ENCODE peak calls at places on chromosomes 12 and 14, in ten cellular contexts. One of them, this sample, is unnamed.

GRCh38 chr14:36028665-36029064 is 147.9 kb downstream of the PTCSC3 start:
- DNase-seq in breast epithelium: no peak
- DNase-seq in esophagus muscularis mucosa: no peak
- DNase-seq in endothelial cell of umbilical vein: no peak
- DNase-seq in K562: no peak
- DNase-seq in transverse colon: no peak
- DNase-seq in sigmoid colon: no peak
- DNase-seq in stomach: no peak
- DNase-seq in HepG2: no peak
- DNase-seq in suprapubic skin: no peak
- DNase-seq in this sample: no peak

GRCh38 chr14:25698111-25698510 is 648.2 kb upstream of the STXBP6 start:
- DNase-seq in breast epithelium: no peak
- DNase-seq in esophagus muscularis mucosa: no peak
- DNase-seq in endothelial cell of umbilical vein: no peak
- DNase-seq in K562: no peak
- DNase-seq in transverse colon: no peak
- DNase-seq in sigmoid colon: no peak
- DNase-seq in stomach: no peak
- DNase-seq in HepG2: no peak
- DNase-seq in suprapubic skin: no peak
- DNase-seq in this sample: no peak

GRCh38 chr12:6277982-6278438 is 32.5 kb upstream of the PLEKHG6 start:
- DNase-seq in breast epithelium: peak
- DNase-seq in esophagus muscularis mucosa: no peak
- DNase-seq in endothelial cell of umbilical vein: no peak
- DNase-seq in K562: no peak
- DNase-seq in transverse colon: peak
- DNase-seq in sigmoid colon: no peak
- DNase-seq in stomach: peak
- DNase-seq in HepG2: no peak
- DNase-seq in suprapubic skin: no peak
- DNase-seq in this sample: no peak

GRCh38 chr12:104549820-104550480 is 93.2 kb downstream of the CHST11 start:
- DNase-seq in breast epithelium: no peak
- DNase-seq in esophagus muscularis mucosa: no peak
- DNase-seq in endothelial cell of umbilical vein: no peak
- DNase-seq in K562: no peak
- DNase-seq in transverse colon: no peak
- DNase-seq in sigmoid colon: no peak
- DNase-seq in stomach: no peak
- DNase-seq in HepG2: no peak
- DNase-seq in suprapubic skin: no peak
- DNase-seq in this sample: no peak

GRCh38 chr12:57896437-57897201 is 44.7 kb upstream of the ATP23 start:
- DNase-seq in breast epithelium: peak
- DNase-seq in esophagus muscularis mucosa: no peak
- DNase-seq in endothelial cell of umbilical vein: peak
- DNase-seq in K562: no peak
- DNase-seq in transverse colon: peak
- DNase-seq in sigmoid colon: peak
- DNase-seq in stomach: peak
- DNase-seq in HepG2: no peak
- DNase-seq in suprapubic skin: peak
- DNase-seq in this sample: no peak

GRCh38 chr12:1204581-1205121 is 213.6 kb downstream of the ERC1 start:
- DNase-seq in breast epithelium: no peak
- DNase-seq in esophagus muscularis mucosa: no peak
- DNase-seq in endothelial cell of umbilical vein: peak
- DNase-seq in K562: no peak
- DNase-seq in transverse colon: no peak
- DNase-seq in sigmoid colon: no peak
- DNase-seq in stomach: no peak
- DNase-seq in HepG2: no peak
- DNase-seq in suprapubic skin: no peak
- DNase-seq in this sample: no peak

GRCh38 chr14:29930283-29930682 is 2.6 kb upstream of the PRKD1 start:
- DNase-seq in breast epithelium: no peak
- DNase-seq in esophagus muscularis mucosa: no peak
- DNase-seq in endothelial cell of umbilical vein: peak
- DNase-seq in K562: no peak
- DNase-seq in transverse colon: no peak
- DNase-seq in sigmoid colon: no peak
- DNase-seq in stomach: no peak
- DNase-seq in HepG2: no peak
- DNase-seq in suprapubic skin: no peak
- DNase-seq in this sample: no peak

GRCh38 chr14:95125156-95125555 is 32.2 kb downstream of the DICER1 start:
- DNase-seq in breast epithelium: no peak
- DNase-seq in esophagus muscularis mucosa: no peak
- DNase-seq in endothelial cell of umbilical vein: no peak
- DNase-seq in K562: no peak
- DNase-seq in transverse colon: no peak
- DNase-seq in sigmoid colon: no peak
- DNase-seq in stomach: no peak
- DNase-seq in HepG2: no peak
- DNase-seq in suprapubic skin: no peak
- DNase-seq in this sample: no peak

GRCh38 chr12:23640754-23641153 is 308.7 kb downstream of the SOX5 start:
- DNase-seq in breast epithelium: no peak
- DNase-seq in esophagus muscularis mucosa: no peak
- DNase-seq in endothelial cell of umbilical vein: no peak
- DNase-seq in K562: no peak
- DNase-seq in transverse colon: no peak
- DNase-seq in sigmoid colon: no peak
- DNase-seq in stomach: no peak
- DNase-seq in HepG2: no peak
- DNase-seq in suprapubic skin: no peak
- DNase-seq in this sample: no peak

GRCh38 chr12:6469609-6470374 is 685 bp downstream of the VAMP1 start:
- DNase-seq in breast epithelium: no peak
- DNase-seq in esophagus muscularis mucosa: no peak
- DNase-seq in endothelial cell of umbilical vein: no peak
- DNase-seq in K562: peak
- DNase-seq in transverse colon: no peak
- DNase-seq in sigmoid colon: no peak
- DNase-seq in stomach: no peak
- DNase-seq in HepG2: no peak
- DNase-seq in suprapubic skin: no peak
- DNase-seq in this sample: no peak

GRCh38 chr12:48203192-48203591 is at the start of gene OR10AD1:
- DNase-seq in breast epithelium: no peak
- DNase-seq in esophagus muscularis mucosa: peak
- DNase-seq in endothelial cell of umbilical vein: no peak
- DNase-seq in K562: no peak
- DNase-seq in transverse colon: no peak
- DNase-seq in sigmoid colon: no peak
- DNase-seq in stomach: no peak
- DNase-seq in HepG2: no peak
- DNase-seq in suprapubic skin: no peak
- DNase-seq in this sample: no peak

GRCh38 chr12:25251749-25252148 is 1.0 kb upstream of the KRAS start:
- DNase-seq in breast epithelium: no peak
- DNase-seq in esophagus muscularis mucosa: no peak
- DNase-seq in endothelial cell of umbilical vein: no peak
- DNase-seq in K562: peak
- DNase-seq in transverse colon: no peak
- DNase-seq in sigmoid colon: no peak
- DNase-seq in stomach: no peak
- DNase-seq in HepG2: no peak
- DNase-seq in suprapubic skin: no peak
- DNase-seq in this sample: no peak

GRCh38 chr14:58705066-58705465 is 67.3 kb downstream of the DACT1 start:
- DNase-seq in breast epithelium: no peak
- DNase-seq in esophagus muscularis mucosa: no peak
- DNase-seq in endothelial cell of umbilical vein: no peak
- DNase-seq in K562: no peak
- DNase-seq in transverse colon: no peak
- DNase-seq in sigmoid colon: no peak
- DNase-seq in stomach: no peak
- DNase-seq in HepG2: no peak
- DNase-seq in suprapubic skin: no peak
- DNase-seq in this sample: no peak

GRCh38 chr14:96905825-96906224 is 108.6 kb downstream of the VRK1 start:
- DNase-seq in breast epithelium: no peak
- DNase-seq in esophagus muscularis mucosa: no peak
- DNase-seq in endothelial cell of umbilical vein: no peak
- DNase-seq in K562: no peak
- DNase-seq in transverse colon: no peak
- DNase-seq in sigmoid colon: no peak
- DNase-seq in stomach: no peak
- DNase-seq in HepG2: no peak
- DNase-seq in suprapubic skin: no peak
- DNase-seq in this sample: no peak

GRCh38 chr14:55706893-55707292 is 126.9 kb downstream of the KTN1 start:
- DNase-seq in breast epithelium: no peak
- DNase-seq in esophagus muscularis mucosa: peak
- DNase-seq in endothelial cell of umbilical vein: no peak
- DNase-seq in K562: no peak
- DNase-seq in transverse colon: no peak
- DNase-seq in sigmoid colon: no peak
- DNase-seq in stomach: no peak
- DNase-seq in HepG2: no peak
- DNase-seq in suprapubic skin: no peak
- DNase-seq in this sample: no peak

GRCh38 chr14:55705651-55706340 is 125.8 kb downstream of the KTN1 start:
- DNase-seq in breast epithelium: peak
- DNase-seq in esophagus muscularis mucosa: peak
- DNase-seq in endothelial cell of umbilical vein: no peak
- DNase-seq in K562: no peak
- DNase-seq in transverse colon: no peak
- DNase-seq in sigmoid colon: no peak
- DNase-seq in stomach: peak
- DNase-seq in HepG2: peak
- DNase-seq in suprapubic skin: no peak
- DNase-seq in this sample: no peak

GRCh38 chr14:55704654-55705053 is 124.6 kb downstream of the KTN1 start:
- DNase-seq in breast epithelium: no peak
- DNase-seq in esophagus muscularis mucosa: no peak
- DNase-seq in endothelial cell of umbilical vein: no peak
- DNase-seq in K562: no peak
- DNase-seq in transverse colon: no peak
- DNase-seq in sigmoid colon: no peak
- DNase-seq in stomach: no peak
- DNase-seq in HepG2: no peak
- DNase-seq in suprapubic skin: no peak
- DNase-seq in this sample: no peak

GRCh38 chr14:55706341-55706684 is 126.3 kb downstream of the KTN1 start:
- DNase-seq in breast epithelium: no peak
- DNase-seq in esophagus muscularis mucosa: no peak
- DNase-seq in endothelial cell of umbilical vein: no peak
- DNase-seq in K562: no peak
- DNase-seq in transverse colon: no peak
- DNase-seq in sigmoid colon: no peak
- DNase-seq in stomach: no peak
- DNase-seq in HepG2: no peak
- DNase-seq in suprapubic skin: no peak
- DNase-seq in this sample: no peak

GRCh38 chr14:55707365-55707804 is 127.4 kb downstream of the KTN1 start:
- DNase-seq in breast epithelium: no peak
- DNase-seq in esophagus muscularis mucosa: no peak
- DNase-seq in endothelial cell of umbilical vein: peak
- DNase-seq in K562: peak
- DNase-seq in transverse colon: no peak
- DNase-seq in sigmoid colon: no peak
- DNase-seq in stomach: no peak
- DNase-seq in HepG2: peak
- DNase-seq in suprapubic skin: no peak
- DNase-seq in this sample: no peak
- TF ChIP-seq CTCF in breast epithelium: peak
- TF ChIP-seq CTCF in esophagus muscularis mucosa: peak
- TF ChIP-seq CTCF in endothelial cell of umbilical vein: peak
- TF ChIP-seq CTCF in K562: peak
- TF ChIP-seq CTCF in transverse colon: peak
- TF ChIP-seq CTCF in sigmoid colon: peak
- TF ChIP-seq CTCF in stomach: no peak
- TF ChIP-seq CTCF in HepG2: peak
- TF ChIP-seq CTCF in suprapubic skin: peak
- TF ChIP-seq CTCF in this sample: peak

GRCh38 chr14:32202941-32203882 is at the start of gene RNU6-8:
- DNase-seq in breast epithelium: peak
- DNase-seq in esophagus muscularis mucosa: peak
- DNase-seq in endothelial cell of umbilical vein: peak
- DNase-seq in K562: peak
- DNase-seq in transverse colon: peak
- DNase-seq in sigmoid colon: peak
- DNase-seq in stomach: peak
- DNase-seq in HepG2: peak
- DNase-seq in suprapubic skin: peak
- DNase-seq in this sample: no peak
- TF ChIP-seq POLR2AphosphoS5 in breast epithelium: peak
- TF ChIP-seq POLR2AphosphoS5 in esophagus muscularis mucosa: peak
- TF ChIP-seq POLR2AphosphoS5 in endothelial cell of umbilical vein: no peak
- TF ChIP-seq POLR2AphosphoS5 in K562: no peak
- TF ChIP-seq POLR2AphosphoS5 in transverse colon: peak
- TF ChIP-seq POLR2AphosphoS5 in sigmoid colon: peak
- TF ChIP-seq POLR2AphosphoS5 in stomach: peak
- TF ChIP-seq POLR2AphosphoS5 in HepG2: peak
- TF ChIP-seq POLR2AphosphoS5 in suprapubic skin: no peak
- TF ChIP-seq POLR2AphosphoS5 in this sample: peak

GRCh38 chr14:55128386-55129085 is 516 bp upstream of the LGALS3 start:
- DNase-seq in breast epithelium: no peak
- DNase-seq in esophagus muscularis mucosa: no peak
- DNase-seq in endothelial cell of umbilical vein: no peak
- DNase-seq in K562: no peak
- DNase-seq in transverse colon: no peak
- DNase-seq in sigmoid colon: no peak
- DNase-seq in stomach: no peak
- DNase-seq in HepG2: no peak
- DNase-seq in suprapubic skin: no peak
- DNase-seq in this sample: peak
- TF ChIP-seq POLR2A in breast epithelium: peak
- TF ChIP-seq POLR2A in esophagus muscularis mucosa: peak
- TF ChIP-seq POLR2A in endothelial cell of umbilical vein: no peak
- TF ChIP-seq POLR2A in K562: no peak
- TF ChIP-seq POLR2A in transverse colon: peak
- TF ChIP-seq POLR2A in sigmoid colon: peak
- TF ChIP-seq POLR2A in stomach: no peak
- TF ChIP-seq POLR2A in HepG2: no peak
- TF ChIP-seq POLR2A in suprapubic skin: no peak
- TF ChIP-seq POLR2A in this sample: no peak

DNA sequence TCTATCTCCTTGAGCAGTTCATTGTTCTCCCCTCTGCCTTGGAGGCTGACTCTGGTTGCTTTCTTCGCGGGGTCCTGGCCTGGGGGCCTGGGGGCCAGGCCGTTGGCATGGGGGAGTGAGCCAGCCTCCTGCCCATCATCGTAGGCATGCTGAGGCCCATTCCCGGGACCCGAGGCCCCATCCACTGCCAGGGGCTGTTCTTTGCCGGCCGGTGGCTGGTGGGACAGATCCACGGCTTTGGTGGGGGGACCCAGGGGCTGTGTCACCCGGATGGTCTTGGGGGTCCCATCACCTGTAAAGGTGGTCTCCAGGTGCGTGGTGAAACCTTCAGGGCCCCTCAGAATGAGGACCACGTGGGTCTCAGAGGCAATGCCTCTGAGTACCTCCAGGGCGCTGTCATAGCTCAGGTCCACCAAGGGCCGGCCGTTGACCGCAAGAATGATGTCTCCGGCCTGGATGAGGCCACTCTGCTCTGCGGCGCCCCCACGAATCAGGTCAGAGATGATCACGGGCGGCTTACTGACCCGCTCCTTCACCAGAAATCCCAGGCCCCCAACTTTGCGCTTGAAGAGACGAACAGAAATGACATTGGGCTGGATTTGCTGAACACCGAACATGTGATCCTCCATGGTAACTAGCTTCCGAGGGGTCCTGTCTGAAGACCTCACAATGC is 30.8 kb downstream of the NOS1 start:
- DNase-seq in breast epithelium: no peak
- DNase-seq in esophagus muscularis mucosa: no peak
- DNase-seq in endothelial cell of umbilical vein: no peak
- DNase-seq in K562: no peak
- DNase-seq in transverse colon: no peak
- DNase-seq in sigmoid colon: no peak
- DNase-seq in stomach: no peak
- DNase-seq in HepG2: no peak
- DNase-seq in suprapubic skin: no peak
- DNase-seq in this sample: no peak
- TF ChIP-seq CTCF in breast epithelium: no peak
- TF ChIP-seq CTCF in esophagus muscularis mucosa: no peak
- TF ChIP-seq CTCF in endothelial cell of umbilical vein: no peak
- TF ChIP-seq CTCF in K562: no peak
- TF ChIP-seq CTCF in transverse colon: no peak
- TF ChIP-seq CTCF in sigmoid colon: no peak
- TF ChIP-seq CTCF in stomach: no peak
- TF ChIP-seq CTCF in HepG2: no peak
- TF ChIP-seq CTCF in suprapubic skin: no peak
- TF ChIP-seq CTCF in this sample: no peak